ENCODE peak calls at places on chromosomes 5 and 9, in nine cellular contexts. H is endothelial cell of umbilical vein, L is HCT116, V is K562, W is gastrocnemius medialis, P is transverse colon, O is body of pancreas, Z is IMR-90, Y is stomach. S is an unnamed sample.

GRCh38 chr5:172892713-172893112 is 58.7 kb downstream of the ERGIC1 start:
- DNase-seq in H (no peak), L (no peak), V (no peak), W (peak; percentile 86), P (no peak), O (peak; percentile 56), Z (no peak), Y (peak; percentile 60), S (no peak)

GRCh38 chr9:119375892-119376291 is 6.7 kb upstream of the BRINP1 start:
- DNase-seq in H (no peak), L (peak; percentile 2), V (peak; percentile 10), W (no peak), P (peak; percentile 9), O (peak; percentile 10), Z (no peak), Y (no peak), S (no peak)

GRCh38 chr9:1877951-1878350 is 137.2 kb upstream of the SMARCA2 start:
- DNase-seq in H (no peak), L (no peak), V (no peak), W (no peak), P (no peak), O (no peak), Z (no peak), Y (no peak), S (no peak)

GRCh38 chr9:107465467-107466451 is 23.8 kb downstream of the KLF4 start:
- DNase-seq in H (peak; percentile 47), L (no peak), V (peak; percentile 57), W (peak; percentile 63), P (peak; percentile 75), O (peak; percentile 60), Z (peak; percentile 33), Y (peak; percentile 70), S (no peak)

GRCh38 chr5:626850-627249 is 14.7 kb downstream of the CEP72 start:
- DNase-seq in H (no peak), L (no peak), V (no peak), W (no peak), P (no peak), O (no peak), Z (peak; percentile 25), Y (no peak), S (no peak)

GRCh38 chr5:95087819-95088317 is 197.0 kb downstream of the MCTP1 start:
- DNase-seq in H (no peak), L (no peak), V (no peak), W (no peak), P (peak; percentile 21), O (no peak), Z (no peak), Y (no peak), S (no peak)

GRCh38 chr9:16031971-16032370 is 479.1 kb downstream of the CCDC171 start:
- DNase-seq in H (no peak), L (no peak), V (no peak), W (no peak), P (no peak), O (no peak), Z (no peak), Y (no peak), S (no peak)

GRCh38 chr5:120463991-120464626 is at the start of gene PRR16:
- DNase-seq in H (peak; percentile 62), L (no peak), V (peak; percentile 17), W (peak; percentile 49), P (peak; percentile 13), O (peak; percentile 58), Z (peak; percentile 73), Y (peak; percentile 28), S (no peak)

GRCh38 chr9:80994892-80995291 is 694.5 kb downstream of the TLE1 start:
- DNase-seq in H (peak; percentile 13), L (no peak), V (no peak), W (no peak), P (no peak), O (no peak), Z (peak; percentile 55), Y (no peak), S (no peak)

GRCh38 chr9:132381966-132382541 is 24.6 kb downstream of the TTF1 start:
- DNase-seq in H (no peak), L (no peak), V (no peak), W (no peak), P (no peak), O (peak; percentile 48), Z (no peak), Y (no peak), S (no peak)
- TF ChIP-seq POLR2A in H (no peak), L (no peak), V (no peak), W (no peak), P (no peak), O (no peak), Z (no peak), Y (no peak), S (no peak)

GRCh38 chr9:27856748-27857147 is 283.5 kb upstream of the C9orf72 start:
- DNase-seq in H (no peak), L (no peak), V (no peak), W (no peak), P (no peak), O (no peak), Z (no peak), Y (no peak), S (no peak)
- TF ChIP-seq CTCF in H (no peak), L (no peak), V (no peak), W (no peak), P (no peak), O (no peak), Z (no peak), Y (no peak), S (no peak)

GRCh38 chr9:105833271-105833975 is 139.1 kb downstream of the TMEM38B start:
- DNase-seq in H (no peak), L (no peak), V (no peak), W (no peak), P (no peak), O (no peak), Z (peak; percentile 42), Y (no peak), S (no peak)

GRCh38 chr9:105828171-105828570 is 133.8 kb downstream of the TMEM38B start:
- DNase-seq in H (no peak), L (no peak), V (no peak), W (no peak), P (no peak), O (no peak), Z (no peak), Y (no peak), S (no peak)

GRCh38 chr9:105834404-105834803 is 140.1 kb downstream of the TMEM38B start:
- DNase-seq in H (no peak), L (no peak), V (no peak), W (no peak), P (no peak), O (no peak), Z (no peak), Y (no peak), S (no peak)

GRCh38 chr9:105832311-105832710 is 138.0 kb downstream of the TMEM38B start:
- DNase-seq in H (no peak), L (no peak), V (no peak), W (no peak), P (no peak), O (no peak), Z (peak; percentile 7), Y (no peak), S (no peak)

DNA sequence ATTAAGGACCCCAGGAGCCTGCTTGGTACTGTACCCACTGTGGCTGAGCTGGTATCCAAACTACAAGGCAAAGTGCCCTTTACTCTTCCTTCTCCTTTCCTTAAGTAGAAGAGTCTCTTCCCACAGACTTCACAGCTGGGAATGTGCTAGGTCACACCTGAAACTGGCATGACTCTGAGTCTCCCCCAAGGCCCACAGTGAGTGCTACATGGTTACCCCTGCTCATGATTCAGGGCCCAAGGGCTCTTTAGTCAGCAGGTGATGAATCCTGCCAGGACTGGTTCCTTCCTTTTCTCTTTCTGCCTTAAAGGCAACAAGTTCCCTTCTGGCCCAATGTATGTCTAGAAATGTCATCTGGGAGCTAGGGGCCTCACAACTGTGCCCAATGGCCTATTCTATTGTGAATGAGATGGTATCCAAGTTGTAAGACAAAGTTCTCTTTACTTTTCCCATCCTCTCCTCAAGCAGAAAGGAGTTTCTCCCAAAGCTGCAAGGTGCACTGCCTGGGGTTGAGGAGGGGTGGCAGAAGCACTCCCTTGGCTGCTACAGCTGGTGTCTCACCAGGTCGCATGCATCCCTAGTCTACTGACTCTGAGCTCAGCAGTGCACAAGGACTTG is 134.4 kb downstream of the TMEM38B start:
- DNase-seq in H (no peak), L (no peak), V (no peak), W (no peak), P (no peak), O (no peak), Z (no peak), Y (no peak), S (no peak)
- TF ChIP-seq POLR2A in H (no peak), L (no peak), V (no peak), W (no peak), P (no peak), O (no peak), Z (no peak), Y (no peak), S (no peak)

GRCh38 chr9:20270176-20270575 is 352.1 kb downstream of the MLLT3 start:
- DNase-seq in H (no peak), L (no peak), V (no peak), W (no peak), P (no peak), O (no peak), Z (no peak), Y (no peak), S (no peak)

GRCh38 chr9:20271107-20271506 is 351.2 kb downstream of the MLLT3 start:
- DNase-seq in H (no peak), L (no peak), V (no peak), W (no peak), P (no peak), O (no peak), Z (no peak), Y (no peak), S (no peak)

GRCh38 chr9:20269620-20270019 is 352.7 kb downstream of the MLLT3 start:
- DNase-seq in H (no peak), L (no peak), V (no peak), W (no peak), P (no peak), O (no peak), Z (no peak), Y (no peak), S (no peak)

GRCh38 chr9:20276762-20277161 is 345.5 kb downstream of the MLLT3 start:
- DNase-seq in H (no peak), L (no peak), V (no peak), W (no peak), P (no peak), O (no peak), Z (no peak), Y (no peak), S (no peak)

DNA sequence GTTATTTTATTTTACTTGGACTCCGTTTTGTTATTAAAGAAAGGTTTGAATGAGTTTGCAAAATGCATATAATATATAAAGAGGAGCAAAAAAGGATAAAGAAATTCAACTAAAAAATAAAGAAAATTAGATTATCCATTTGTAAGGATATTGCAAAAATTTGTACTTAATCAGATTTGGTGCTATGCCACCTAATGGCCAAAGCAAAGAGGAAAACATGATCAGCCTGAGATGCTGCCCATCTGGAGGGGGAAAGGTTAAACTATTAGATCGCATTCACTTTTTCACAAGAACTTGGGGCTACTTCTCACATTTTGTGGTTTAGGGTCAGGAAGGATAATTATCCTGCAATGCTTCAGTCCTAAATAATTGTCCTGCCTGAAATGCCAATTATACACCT is 350.6 kb downstream of the MLLT3 start:
- DNase-seq in H (no peak), L (no peak), V (no peak), W (no peak), P (no peak), O (no peak), Z (no peak), Y (no peak), S (no peak)
- TF ChIP-seq CTCF in H (no peak), L (no peak), V (no peak), W (no peak), P (no peak), O (peak; percentile 10), Z (no peak), Y (no peak), S (no peak)

S was measured in esophagus squamous epithelium.